ENCODE peak calls at places on chromosomes 12 and 14, in six cellular contexts. X is activated CD4-positive, alpha-beta T cell treated with anti-CD3 and anti-CD28 coated beads, Interleukin-2, amount 10 ng/mL, durations not matched to agents 7 days and 5 days; D is HCEC 1CT; U is tibial artery; K is fibroblast of lung; L is NCI-H1092. H is an unnamed sample.

GRCh38 chr14:75417674-75418073 is 10.1 kb upstream of the JDP2 start:
- DNase-seq in L (no peak), U (no peak), K (peak), D (peak), X (no peak), H (peak)

GRCh38 chr12:105698047-105698446 is 367.6 kb downstream of the C12orf75 start:
- DNase-seq in D (no peak), K (no peak), L (no peak), U (no peak), X (no peak), H (no peak)

GRCh38 chr14:61140872-61141271 is 140.3 kb downstream of the TMEM30B start:
- DNase-seq in K (peak), L (no peak), D (peak), X (no peak), U (no peak), H (peak)

GRCh38 chr12:1279050-1279449 is 288.0 kb downstream of the ERC1 start:
- DNase-seq in L (no peak), K (peak), D (no peak), X (no peak), U (no peak), H (no peak)

GRCh38 chr12:26100966-26101744 is 23.7 kb downstream of the BHLHE41 start:
- DNase-seq in L (no peak), K (no peak), X (no peak), D (no peak), U (no peak), H (no peak)

GRCh38 chr14:21278632-21279031 is 1.3 kb upstream of the RPGRIP1 start:
- DNase-seq in U (no peak), X (no peak), D (no peak), K (no peak), L (no peak), H (no peak)

GRCh38 chr12:122558721-122559641 is 31.9 kb downstream of the KNTC1 start:
- DNase-seq in D (no peak), U (no peak), L (no peak), X (no peak), K (no peak), H (no peak)

GRCh38 chr14:104855532-104856090 is 9.5 kb upstream of the CEP170B start:
- DNase-seq in K (no peak), L (no peak), D (no peak), X (no peak), U (peak), H (no peak)

GRCh38 chr12:68207276-68207675 is 18.3 kb downstream of the IL26 start:
- DNase-seq in L (no peak), D (no peak), K (no peak), U (no peak), X (no peak), H (no peak)

GRCh38 chr12:57112492-57113294 is 1.5 kb upstream of the STAT6 start:
- DNase-seq in X (no peak), U (no peak), L (peak), K (no peak), D (no peak), H (no peak)

GRCh38 chr14:105861985-105862465 is 335.6 kb downstream of the TMEM121 start:
- DNase-seq in L (no peak), X (peak), D (no peak), U (peak), K (no peak), H (no peak)

GRCh38 chr12:52082668-52082987 is 3.1 kb downstream of the SMIM41 start:
- DNase-seq in L (no peak), X (no peak), D (no peak), K (no peak), U (no peak), H (no peak)

GRCh38 chr14:34041220-34041619 is 90.3 kb upstream of the EGLN3 start:
- DNase-seq in D (no peak), L (no peak), K (no peak), X (no peak), U (no peak), H (no peak)

GRCh38 chr12:119615518-119616475 is 22.2 kb downstream of the TMEM233 start:
- DNase-seq in U (no peak), D (no peak), K (no peak), X (no peak), L (no peak), H (peak)

GRCh38 chr12:124453419-124454351 is 113.7 kb downstream of the NCOR2 start:
- DNase-seq in U (peak), L (no peak), X (peak), K (peak), D (peak), H (peak)

GRCh38 chr14:88129306-88130056 is 124.5 kb downstream of the GPR65 start:
- DNase-seq in X (no peak), K (peak), U (no peak), L (no peak), D (peak), H (peak)

GRCh38 chr12:84950971-84951546 is 38.5 kb upstream of the SLC6A15 start:
- DNase-seq in U (no peak), X (no peak), L (no peak), K (no peak), D (no peak), H (no peak)

GRCh38 chr14:51305761-51306160 is 65.7 kb downstream of the TMX1 start:
- DNase-seq in U (no peak), K (no peak), X (no peak), L (no peak), D (no peak), H (no peak)

GRCh38 chr14:90758959-90759358 is 57.3 kb downstream of the TTC7B start:
- DNase-seq in X (no peak), D (peak), L (no peak), U (peak), K (peak), H (peak)